ENCODE peak calls at places on chromosomes 7 and 10, in six cellular contexts. J is A549, U is MM.1S, E is RWPE1, T is tibial nerve, F is dorsolateral prefrontal cortex. R is an unnamed sample.

GRCh38 chr10:121788717-121789116 is 139.1 kb downstream of the ATE1 start:
- DNase-seq in T (no peak), E (no peak), J (no peak), U (no peak), F (no peak), R (no peak)

GRCh38 chr10:130661419-130661818 is 525.2 kb downstream of the GLRX3 start:
- DNase-seq in J (no peak), F (no peak), U (no peak), E (no peak), T (no peak), R (no peak)

GRCh38 chr7:105963038-105963667 is at the start of gene CDHR3:
- DNase-seq in T (no peak), F (no peak), U (no peak), E (no peak), J (no peak), R (no peak)

GRCh38 chr7:101625076-101625914 is 3.8 kb downstream of the MYL10 start:
- DNase-seq in J (no peak), F (no peak), E (no peak), T (no peak), U (no peak), R (peak)

GRCh38 chr10:11381023-11381422 is 230.4 kb downstream of the USP6NL start:
- DNase-seq in F (no peak), U (no peak), E (peak), T (no peak), J (no peak), R (no peak)

GRCh38 chr7:13830604-13830915 is 158.9 kb downstream of the ETV1 start:
- DNase-seq in E (no peak), T (no peak), U (no peak), J (no peak), F (no peak), R (peak)

GRCh38 chr7:30583181-30583580 is 11.5 kb upstream of the GARS1 start:
- DNase-seq in F (no peak), U (no peak), T (no peak), E (no peak), J (no peak), R (no peak)

GRCh38 chr10:31741473-31741872 is 187.2 kb downstream of the ARHGAP12 start:
- DNase-seq in J (no peak), E (no peak), F (no peak), T (no peak), U (no peak), R (no peak)

GRCh38 chr7:8178353-8178752 is 83.6 kb downstream of the ICA1 start:
- DNase-seq in U (no peak), F (no peak), E (no peak), T (no peak), J (no peak), R (no peak)

GRCh38 chr7:23530355-23530754 is 1.4 kb downstream of the TRA2A start:
- DNase-seq in F (no peak), T (no peak), J (peak), E (peak), U (peak), R (peak)

GRCh38 chr10:14588084-14588937 is 186.4 kb downstream of the FAM107B start:
- DNase-seq in J (peak), U (no peak), T (no peak), E (no peak), F (no peak), R (peak)

GRCh38 chr10:118564652-118565051 is 30.8 kb downstream of the PRLHR start:
- DNase-seq in F (no peak), T (no peak), J (peak), U (no peak), E (peak), R (no peak)

GRCh38 chr7:137932881-137933269 is 69.0 kb downstream of the CREB3L2 start:
- DNase-seq in E (no peak), T (no peak), J (no peak), F (no peak), U (no peak), R (no peak)

GRCh38 chr7:108094375-108094774 is 35.8 kb downstream of the LAMB4 start:
- DNase-seq in U (no peak), T (no peak), E (no peak), J (no peak), F (no peak), R (no peak)

GRCh38 chr10:100174699-100175677 is 10.8 kb downstream of the ERLIN1 start:
- DNase-seq in J (no peak), U (no peak), T (no peak), F (no peak), E (no peak), R (no peak)

GRCh38 chr7:13880789-13881188 is 108.7 kb downstream of the ETV1 start:
- DNase-seq in U (no peak), E (peak), T (no peak), J (no peak), F (no peak), R (no peak)

GRCh38 chr7:17989546-17989945 is 38.1 kb downstream of the PRPS1L1 start:
- DNase-seq in U (no peak), E (no peak), T (no peak), F (no peak), J (no peak), R (no peak)

GRCh38 chr10:77036993-77037734 is 600.4 kb downstream of the KCNMA1 start:
- DNase-seq in U (peak), E (no peak), J (no peak), F (no peak), T (no peak), R (no peak)

GRCh38 chr7:87128883-87129282 is 23.4 kb upstream of the DMTF1 start:
- DNase-seq in F (no peak), E (no peak), J (no peak), U (no peak), T (no peak), R (no peak)

GRCh38 chr10:26780793-26781601 is 79.8 kb downstream of the ABI1 start:
- DNase-seq in U (no peak), J (peak), E (peak), F (no peak), T (no peak), R (peak)

GRCh38 chr7:11427686-11428273 is 404.2 kb downstream of the THSD7A start:
- DNase-seq in E (peak), F (no peak), T (no peak), J (peak), U (peak), R (no peak)

GRCh38 chr7:141654551-141654950 is 47.4 kb downstream of the DENND11 start:
- DNase-seq in F (peak), T (no peak), U (peak), E (peak), J (peak), R (peak)

GRCh38 chr10:70773965-70774809 is 11.0 kb downstream of the TBATA start:
- DNase-seq in U (no peak), F (no peak), E (no peak), T (no peak), J (no peak), R (no peak)

GRCh38 chr10:87850742-87851205 is 12.6 kb downstream of the KLLN start:
- DNase-seq in E (peak), F (peak), U (peak), J (peak), T (no peak), R (no peak)

GRCh38 chr7:137755846-137756685 is 90.7 kb downstream of the DGKI start:
- DNase-seq in F (no peak), U (no peak), T (no peak), J (no peak), E (no peak), R (no peak)

GRCh38 chr7:47474937-47475879 is 106.7 kb downstream of the TNS3 start:
- DNase-seq in J (peak), T (peak), E (peak), U (peak), F (no peak), R (peak)

GRCh38 chr7:68009716-68010115 is 1013.1 kb downstream of the TYW1 start:
- DNase-seq in F (no peak), J (no peak), T (no peak), U (no peak), E (peak), R (no peak)

GRCh38 chr10:132095403-132096113 is 29.8 kb downstream of the JAKMIP3 start:
- DNase-seq in J (no peak), T (no peak), E (no peak), U (no peak), F (no peak), R (peak)

DNA sequence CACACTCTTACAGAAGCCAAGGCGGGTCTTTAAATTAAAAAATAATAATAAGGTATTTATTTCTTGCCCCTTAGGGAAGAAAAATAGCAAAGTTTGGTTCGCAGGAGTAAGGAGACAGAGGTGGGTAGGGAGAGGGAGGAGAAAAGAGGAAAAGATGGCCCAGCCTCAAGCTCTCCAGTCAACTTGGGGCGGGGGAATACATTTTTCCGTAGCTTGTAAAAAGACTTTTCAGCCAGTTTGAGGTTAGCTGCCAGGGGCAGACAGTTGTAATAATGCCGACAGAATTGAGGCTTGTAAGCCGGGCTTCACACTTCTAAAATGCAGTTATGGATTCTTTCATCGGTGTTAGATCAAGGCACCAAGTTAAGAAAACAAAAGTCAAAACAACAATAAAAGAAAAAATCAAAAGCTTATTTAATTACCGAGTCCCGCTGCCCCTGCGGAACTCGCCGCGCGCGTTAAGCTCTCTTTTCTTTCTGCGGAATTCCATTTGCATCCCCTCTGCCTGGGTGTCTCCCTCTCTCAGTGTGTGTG is 489 bp upstream of the EVX1 start:
- DNase-seq in F (no peak), E (no peak), T (no peak), U (no peak), J (no peak), R (no peak)
- H3K27ac ChIP-seq in F (no peak), E (no peak), T (no peak), U (no peak), J (no peak), R (no peak)

DNA sequence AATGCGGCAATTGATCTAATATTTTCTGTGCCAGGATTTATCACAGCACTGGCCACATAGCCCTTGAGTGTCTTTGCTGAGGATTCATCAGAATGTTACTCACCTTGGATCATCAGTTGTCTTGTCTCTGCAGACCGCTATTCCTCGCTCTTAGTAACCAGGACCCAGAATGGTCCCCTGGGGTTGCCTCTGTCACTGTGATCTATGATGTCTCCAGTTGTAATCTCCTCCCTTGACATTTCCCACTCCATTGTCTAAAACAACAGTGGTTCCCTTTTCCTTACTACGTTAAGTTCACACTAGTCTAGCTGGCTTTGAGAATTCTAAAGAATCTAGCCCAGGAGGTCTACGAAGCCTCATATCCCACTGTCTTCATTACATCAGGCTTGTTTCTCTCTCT is 125.9 kb downstream of the CUBN start:
- DNase-seq in T (no peak), J (no peak), U (no peak), E (no peak), F (no peak), R (no peak)
- H3K27ac ChIP-seq in T (peak), J (no peak), U (no peak), E (no peak), F (no peak), R (no peak)

GRCh38 chr10:5616871-5617270 is 49.5 kb downstream of the ASB13 start:
- DNase-seq in F (no peak), E (no peak), J (no peak), U (no peak), T (no peak), R (no peak)

GRCh38 chr10:5614081-5614721 is 52.2 kb downstream of the ASB13 start:
- DNase-seq in E (no peak), T (no peak), F (no peak), U (no peak), J (no peak), R (no peak)

GRCh38 chr10:5617521-5617920 is 48.9 kb downstream of the ASB13 start:
- DNase-seq in J (no peak), F (no peak), T (no peak), U (no peak), E (no peak), R (no peak)

GRCh38 chr10:5615263-5615820 is 51.1 kb downstream of the ASB13 start:
- DNase-seq in J (no peak), E (no peak), F (no peak), T (no peak), U (no peak), R (no peak)

GRCh38 chr10:5616046-5616445 is 50.3 kb downstream of the ASB13 start:
- DNase-seq in T (no peak), F (no peak), U (no peak), E (no peak), J (no peak), R (peak)
- H3K27ac ChIP-seq in T (no peak), F (peak), U (no peak), E (peak), J (peak), R (no peak)

GRCh38 chr10:96259884-96260511 is 11.4 kb downstream of the BLNK start:
- DNase-seq in F (no peak), J (no peak), U (no peak), E (no peak), T (no peak), R (no peak)
- H3K27ac ChIP-seq in F (no peak), J (no peak), U (peak), E (no peak), T (no peak), R (no peak)

GRCh38 chr7:1061180-1061579 is 16.8 kb downstream of the GPR146 start:
- DNase-seq in J (no peak), E (no peak), F (no peak), U (no peak), T (no peak), R (no peak)

GRCh38 chr7:1060315-1061080 is 16.2 kb downstream of the GPR146 start:
- DNase-seq in T (no peak), F (no peak), U (no peak), J (no peak), E (no peak), R (no peak)

GRCh38 chr7:1058311-1058710 is 14.0 kb downstream of the GPR146 start:
- DNase-seq in T (no peak), J (no peak), F (no peak), U (no peak), E (no peak), R (no peak)

GRCh38 chr7:1058821-1059199 is 14.5 kb downstream of the GPR146 start:
- DNase-seq in T (no peak), U (no peak), J (no peak), F (peak), E (no peak), R (peak)

DNA sequence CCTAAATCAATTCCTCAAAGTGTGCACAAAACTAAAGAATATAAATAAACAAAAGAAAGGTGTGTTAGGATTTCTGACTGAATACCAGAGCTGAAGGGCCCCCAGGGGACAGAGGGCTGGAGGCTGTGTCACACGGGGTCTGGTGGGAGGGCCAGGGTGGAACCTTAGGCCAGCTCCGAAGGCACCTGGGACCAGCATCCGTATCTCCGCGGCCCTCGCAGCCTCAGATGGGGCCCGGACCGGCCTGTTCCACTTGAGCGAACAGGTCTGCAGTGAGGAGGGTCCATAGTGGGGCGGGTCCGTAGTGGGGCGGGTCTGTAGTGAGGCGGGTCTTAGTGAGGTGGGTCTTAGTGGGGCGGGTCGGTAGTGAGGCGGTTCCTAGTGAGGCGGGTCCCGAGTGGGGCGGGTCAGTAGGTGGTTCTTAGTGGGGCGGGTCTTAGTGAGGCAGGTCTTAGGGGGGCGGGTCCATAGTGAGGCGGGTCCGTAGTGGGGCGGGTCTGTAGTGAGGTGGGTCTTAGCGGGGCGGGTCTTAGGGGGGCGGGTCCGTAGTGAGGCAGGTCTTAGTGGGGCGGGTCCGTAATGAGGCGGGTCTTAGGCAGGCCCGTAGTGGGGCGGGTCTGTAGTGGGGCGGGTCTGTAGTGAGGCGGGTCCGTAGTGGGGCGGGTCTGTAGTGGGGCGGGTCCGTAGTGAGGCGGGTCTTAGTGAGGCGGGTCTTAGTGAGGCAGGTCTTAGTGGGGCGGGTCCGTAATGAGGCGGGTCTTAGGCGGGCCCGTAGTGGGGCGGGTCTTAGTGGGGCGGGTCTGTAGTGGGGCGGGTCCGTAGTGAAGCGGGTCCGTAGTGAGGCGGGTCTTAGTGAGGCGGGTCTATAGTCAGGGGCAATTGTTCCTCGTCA is 15.1 kb downstream of the GPR146 start:
- DNase-seq in U (no peak), T (peak), E (no peak), J (no peak), F (no peak), R (no peak)
- H3K27ac ChIP-seq in U (no peak), T (peak), E (peak), J (no peak), F (peak), R (no peak)

GRCh38 chr7:120874722-120875121 is 16.8 kb upstream of the TSPAN12 start:
- DNase-seq in U (no peak), E (no peak), J (no peak), F (no peak), T (no peak), R (no peak)
- H3K27ac ChIP-seq in U (no peak), E (no peak), J (no peak), F (no peak), T (no peak), R (no peak)

GRCh38 chr10:35345383-35345742 is 9.1 kb downstream of the CCNY start:
- DNase-seq in F (no peak), U (no peak), J (no peak), E (no peak), T (no peak), R (no peak)
- H3K27ac ChIP-seq in F (peak), U (no peak), J (no peak), E (no peak), T (no peak), R (no peak)

GRCh38 chr10:88901610-88902327 is 21.7 kb downstream of the STAMBPL1 start:
- DNase-seq in T (no peak), F (no peak), J (no peak), U (no peak), E (no peak), R (no peak)
- H3K27ac ChIP-seq in T (no peak), F (peak), J (peak), U (peak), E (no peak), R (no peak)

R was measured in SJSA1.